ENCODE peak calls at places on chromosomes 16 and 17, in eight cellular contexts. C, O, K, V, M, T, B and S are unnamed samples.

GRCh38 chr17:2701161-2701995 is 10.2 kb downstream of the CLUH start:
- DNase-seq in T (no peak), M (no peak), O (no peak), K (no peak), B (no peak), C (peak; percentile 63), V (no peak), S (no peak)

GRCh38 chr16:50273888-50274770 is 7.8 kb downstream of the ADCY7 start:
- DNase-seq in T (peak; percentile 48), K (no peak), V (no peak), B (peak; percentile 61), O (no peak), C (peak; percentile 67), M (no peak), S (no peak)

GRCh38 chr17:68942389-68942788 is 12.8 kb downstream of the ABCA8 start:
- DNase-seq in M (no peak), C (no peak), T (no peak), B (no peak), O (no peak), K (no peak), V (no peak), S (no peak)

GRCh38 chr17:30334421-30334820 is 564 bp upstream of the TMIGD1 start:
- DNase-seq in K (no peak), M (no peak), O (no peak), V (no peak), C (no peak), B (no peak), T (no peak), S (peak; percentile 44)

GRCh38 chr17:17141860-17142552 is 64.1 kb downstream of the PLD6 start:
- DNase-seq in M (no peak), C (no peak), V (peak; percentile 67), B (no peak), K (no peak), O (no peak), T (peak; percentile 22), S (no peak)

GRCh38 chr17:67349420-67349819 is 17.0 kb downstream of the PSMD12 start:
- DNase-seq in B (no peak), M (no peak), C (no peak), T (no peak), O (no peak), V (no peak), K (no peak), S (no peak)

GRCh38 chr17:66425751-66426396 is 123.5 kb downstream of the PRKCA start:
- DNase-seq in K (no peak), M (no peak), T (no peak), V (no peak), O (no peak), B (no peak), C (no peak), S (no peak)

GRCh38 chr17:77391668-77392375 is 251.1 kb downstream of the SEC14L1 start:
- DNase-seq in V (peak; percentile 99), B (no peak), K (no peak), O (peak; percentile 98), M (peak; percentile 88), T (no peak), C (no peak), S (peak; percentile 99)

GRCh38 chr17:43106552-43106951 is 18.6 kb downstream of the BRCA1 start:
- DNase-seq in T (no peak), O (no peak), V (no peak), K (no peak), B (no peak), M (no peak), C (no peak), S (no peak)

GRCh38 chr16:81711609-81712329 is 67.3 kb upstream of the PLCG2 start:
- DNase-seq in B (no peak), T (no peak), C (no peak), O (peak; percentile 52), M (peak; percentile 93), K (no peak), V (peak; percentile 85), S (peak; percentile 95)

GRCh38 chr16:48611329-48612137 is 1.6 kb upstream of the N4BP1 start:
- DNase-seq in T (peak; percentile 52), M (no peak), V (no peak), O (no peak), C (no peak), K (no peak), B (no peak), S (no peak)

GRCh38 chr16:84825896-84826557 is 6.2 kb downstream of the CRISPLD2 start:
- DNase-seq in V (peak; percentile 71), T (no peak), K (no peak), B (no peak), C (no peak), O (no peak), M (no peak), S (no peak)

GRCh38 chr16:715448-716249 is 731 bp downstream of the METRN start:
- DNase-seq in K (no peak), C (no peak), M (no peak), O (no peak), V (no peak), B (peak; percentile 54), T (no peak), S (no peak)

GRCh38 chr16:4498546-4499195 is 22.5 kb downstream of the HMOX2 start:
- DNase-seq in B (no peak), K (no peak), O (no peak), V (no peak), C (no peak), M (no peak), T (no peak), S (no peak)

GRCh38 chr17:9199474-9200196 is 178.3 kb downstream of the NTN1 start:
- DNase-seq in V (no peak), C (no peak), O (no peak), K (peak; percentile 2), T (no peak), B (no peak), M (no peak), S (no peak)

GRCh38 chr17:80464486-80464885 is 11.9 kb downstream of the NPTX1 start:
- DNase-seq in T (no peak), O (no peak), B (no peak), V (no peak), C (no peak), M (no peak), K (no peak), S (no peak)

GRCh38 chr16:25256821-25257503 is 683 bp downstream of the ZKSCAN2 start:
- DNase-seq in T (no peak), O (no peak), C (no peak), B (peak; percentile 17), K (peak; percentile 47), M (no peak), V (peak; percentile 16), S (no peak)